ENCODE peak calls at places on chromosomes 1 and 21, in nine cellular contexts. Y is testis, I is transverse colon, A is right lobe of liver, G is stomach, Z is GM12891, D is GM12878, U is suprapubic skin, V is A549. H is an unnamed sample.

GRCh38 chr21:35904995-35905972 is 155.0 kb downstream of the SETD4 start:
- DNase-seq in Y (peak; percentile 22), A (no peak), D (no peak), Z (no peak), I (no peak), V (no peak), U (no peak), G (no peak), H (peak; percentile 49)

GRCh38 chr1:1370771-1371300 is 4.2 kb downstream of the AURKAIP1 start:
- DNase-seq in Y (no peak), I (no peak), V (no peak), G (no peak), A (no peak), Z (no peak), D (no peak), U (no peak), H (no peak)

GRCh38 chr1:76786232-76786631 is 81.0 kb upstream of the ST6GALNAC5 start:
- DNase-seq in U (no peak), I (no peak), V (no peak), A (no peak), Z (no peak), Y (no peak), G (no peak), D (no peak), H (no peak)

GRCh38 chr1:225509376-225509707 is 81.5 kb upstream of the LBR start:
- DNase-seq in I (no peak), V (no peak), Z (no peak), Y (no peak), D (no peak), U (no peak), A (no peak), G (no peak), H (no peak)

GRCh38 chr1:245873883-245874671 is 633.0 kb downstream of the SMYD3 start:
- DNase-seq in V (no peak), D (no peak), G (no peak), I (no peak), Z (no peak), A (no peak), U (no peak), Y (no peak), H (no peak)

GRCh38 chr1:34839526-34840305 is 19.8 kb downstream of the SMIM12 start:
- DNase-seq in A (no peak), G (peak; percentile 13), Z (no peak), Y (no peak), I (no peak), U (peak; percentile 40), V (no peak), D (no peak), H (no peak)

GRCh38 chr1:231057410-231057809 is 17.4 kb upstream of the FAM89A start:
- DNase-seq in V (no peak), A (no peak), Y (no peak), U (no peak), G (no peak), Z (no peak), D (no peak), I (no peak), H (no peak)

GRCh38 chr1:63454269-63454668 is 68.8 kb downstream of the ITGB3BP start:
- DNase-seq in Y (no peak), V (no peak), A (no peak), Z (no peak), D (no peak), U (no peak), I (no peak), G (no peak), H (no peak)

GRCh38 chr1:228374711-228375577 is 31.7 kb downstream of the TRIM11 start:
- DNase-seq in Z (no peak), G (peak; percentile 34), U (peak; percentile 91), A (peak; percentile 47), Y (peak; percentile 83), I (peak; percentile 52), D (no peak), V (no peak), H (peak; percentile 98)

GRCh38 chr1:64623750-64624445 is 121.0 kb upstream of the RAVER2 start:
- DNase-seq in Z (no peak), U (no peak), Y (no peak), V (no peak), I (no peak), G (no peak), A (no peak), D (no peak), H (peak; percentile 44)

GRCh38 chr1:94633051-94633450 is 91.5 kb upstream of the F3 start:
- DNase-seq in U (no peak), I (no peak), Y (no peak), G (no peak), Z (no peak), A (no peak), V (no peak), D (no peak), H (no peak)

GRCh38 chr1:45327644-45328515 is 1.2 kb downstream of the HPDL start:
- DNase-seq in Y (no peak), G (no peak), Z (no peak), U (no peak), A (no peak), D (no peak), V (no peak), I (peak; percentile 30), H (no peak)

GRCh38 chr1:92961896-92962752 is 862 bp upstream of the DIPK1A start:
- DNase-seq in Z (peak; percentile 41), Y (peak; percentile 68), D (peak; percentile 82), G (peak; percentile 33), A (no peak), U (peak; percentile 82), I (peak; percentile 49), V (peak; percentile 17), H (peak; percentile 39)

GRCh38 chr1:20413791-20414140 is 72.2 kb downstream of the CAMK2N1 start:
- DNase-seq in Z (no peak), I (no peak), Y (no peak), D (no peak), U (peak; percentile 26), A (no peak), G (no peak), V (no peak), H (no peak)

GRCh38 chr1:226476657-226477319 is 68.9 kb upstream of the PARP1 start:
- DNase-seq in D (no peak), G (no peak), I (no peak), U (no peak), Z (no peak), A (no peak), V (no peak), Y (no peak), H (no peak)

GRCh38 chr1:153790996-153791855 is 16.0 kb downstream of the SLC27A3 start:
- DNase-seq in A (peak; percentile 34), Y (no peak), U (no peak), D (peak; percentile 95), I (peak; percentile 56), Z (peak; percentile 60), V (no peak), G (no peak), H (no peak)

DNA sequence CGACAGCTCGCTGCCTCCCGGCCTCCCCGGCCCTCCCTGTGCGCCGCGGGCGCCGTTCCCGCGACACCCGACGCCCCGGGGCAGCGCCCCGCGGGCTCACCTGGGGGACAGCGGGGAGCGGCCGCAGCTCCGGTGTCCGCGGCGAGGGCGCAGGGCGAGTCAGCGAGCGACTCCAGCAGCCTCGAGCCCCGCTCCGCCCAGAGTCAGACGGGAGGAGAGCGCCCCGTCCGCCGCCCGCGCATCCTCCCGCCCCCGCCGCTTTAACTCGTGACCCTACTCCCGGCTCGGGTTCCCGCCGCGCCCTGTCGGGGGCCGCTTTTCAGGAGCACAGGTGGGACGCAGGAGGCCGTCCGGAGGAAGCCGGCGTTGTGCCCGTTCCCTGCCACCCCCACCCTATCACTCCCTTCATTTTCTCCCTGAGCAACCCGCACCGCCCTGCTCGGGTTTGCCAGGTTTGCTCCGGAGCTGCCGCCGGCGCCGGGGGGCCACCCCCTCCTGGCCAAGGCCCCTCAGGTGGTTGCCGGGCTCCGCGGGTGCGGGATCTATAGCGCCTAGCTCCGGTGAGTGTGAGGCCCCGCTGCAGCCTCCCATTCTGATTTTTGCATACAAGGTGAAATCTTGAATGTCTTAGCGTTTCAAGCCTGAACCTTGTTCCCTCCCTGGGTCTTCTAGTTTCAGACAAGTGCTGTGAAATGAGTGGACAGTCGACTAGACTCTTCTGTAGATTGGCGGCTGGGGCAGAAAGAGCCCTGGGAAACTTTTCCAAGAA is at the start of gene MCOLN3:
- DNase-seq in G (peak; percentile 54), Y (peak; percentile 40), U (peak; percentile 80), I (peak; percentile 56), Z (peak; percentile 38), A (peak; percentile 31), V (peak; percentile 17), D (no peak), H (peak; percentile 61)
- TF ChIP-seq POLR2A in G (no peak), Y (no peak), U (no peak), I (no peak), Z (no peak), A (no peak), V (no peak), D (no peak), H (no peak)

GRCh38 chr1:52365091-52365745 is 787 bp downstream of the CC2D1B start:
- DNase-seq in I (peak; percentile 66), U (no peak), Z (no peak), V (peak; percentile 62), D (no peak), A (peak; percentile 44), Y (peak; percentile 43), G (peak; percentile 47), H (peak; percentile 86)
- TF ChIP-seq POLR2A in I (no peak), U (peak; percentile 30), Z (no peak), V (peak; percentile 6), D (no peak), A (no peak), Y (no peak), G (no peak), H (peak; percentile 61)

DNA sequence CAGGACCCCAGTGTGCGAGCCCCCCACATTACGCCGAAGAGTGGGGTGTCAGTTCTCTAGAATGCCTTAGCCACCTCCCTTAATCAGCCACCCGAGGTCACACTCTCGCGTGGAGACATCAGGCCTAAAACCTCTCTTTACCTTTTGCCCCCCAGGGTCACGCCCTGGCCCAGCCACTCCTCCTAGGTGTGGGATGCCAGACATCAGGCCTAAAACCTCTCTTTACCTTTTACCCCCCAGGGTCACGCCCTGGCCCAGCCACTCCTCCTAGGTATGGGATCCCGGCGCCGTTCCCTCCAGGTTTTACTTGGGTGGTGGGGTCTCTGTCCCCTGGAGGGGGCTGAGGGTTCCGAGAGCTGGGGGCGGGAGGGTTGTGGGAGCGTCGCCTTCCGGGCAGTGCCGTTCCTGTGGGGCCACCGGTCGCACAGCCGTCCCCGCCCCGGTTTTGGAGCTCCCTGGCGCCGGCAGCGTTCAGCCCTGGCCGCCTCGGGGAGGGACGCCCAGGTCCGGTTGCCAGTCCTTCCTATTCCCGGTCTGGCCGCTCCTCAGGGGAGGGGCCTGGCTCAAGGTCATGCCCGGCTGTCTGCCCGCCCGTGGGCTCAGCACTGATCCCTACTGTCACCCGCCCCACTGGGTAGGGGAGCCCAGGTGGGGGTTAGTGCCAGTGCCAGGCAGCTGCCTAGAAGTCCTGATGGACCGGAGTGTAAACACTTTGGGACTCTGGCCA is 882 bp downstream of the VPS13D start:
- DNase-seq in G (peak; percentile 64), Y (peak; percentile 63), V (no peak), A (peak; percentile 81), U (peak; percentile 82), D (no peak), I (peak; percentile 61), Z (peak; percentile 43), H (peak; percentile 67)
- TF ChIP-seq POLR2A in G (no peak), Y (no peak), V (no peak), A (peak; percentile 38), U (no peak), D (no peak), I (peak; percentile 65), Z (no peak), H (no peak)

GRCh38 chr1:156475568-156476500 is 24.7 kb downstream of the MEF2D start:
- DNase-seq in V (no peak), A (no peak), D (no peak), G (peak; percentile 66), Z (no peak), Y (peak; percentile 73), U (peak; percentile 88), I (peak; percentile 81), H (peak; percentile 91)
- TF ChIP-seq POLR2A in V (no peak), A (no peak), D (peak; percentile 46), G (no peak), Z (no peak), Y (no peak), U (no peak), I (no peak), H (no peak)

GRCh38 chr1:201714542-201715276 is 114.2 kb upstream of the IPO9 start:
- DNase-seq in D (no peak), Z (no peak), A (peak; percentile 50), Y (peak; percentile 51), U (peak; percentile 94), I (peak; percentile 74), G (peak; percentile 70), V (peak; percentile 98), H (peak; percentile 93)
- TF ChIP-seq POLR2A in D (no peak), Z (no peak), A (no peak), Y (no peak), U (peak; percentile 20), I (peak; percentile 17), G (no peak), V (no peak), H (no peak)